ENCODE peak calls at places on chromosomes 7 and 10, in six cellular contexts. One of them, this sample, is unnamed. For H3K4me1 and H3K27me3, the result is how much of the 10 kb centered on the place peaks cover.

GRCh38 chr7:40506158-40506557 is 371.4 kb downstream of the SUGCT start:
- DNase-seq in psoas muscle: no peak
- DNase-seq in mammary epithelial cell: no peak
- DNase-seq in right lobe of liver: no peak
- DNase-seq in fibroblast of lung: peak
- DNase-seq in lower lobe of right lung: no peak
- DNase-seq in this sample: no peak

GRCh38 chr7:155551785-155552611 is 5.6 kb upstream of the CNPY1 start:
- DNase-seq in psoas muscle: no peak
- DNase-seq in mammary epithelial cell: no peak
- DNase-seq in right lobe of liver: no peak
- DNase-seq in fibroblast of lung: no peak
- DNase-seq in lower lobe of right lung: no peak
- DNase-seq in this sample: no peak

GRCh38 chr7:2869981-2870380 is 25.9 kb upstream of the GNA12 start:
- DNase-seq in psoas muscle: no peak
- DNase-seq in mammary epithelial cell: no peak
- DNase-seq in right lobe of liver: no peak
- DNase-seq in fibroblast of lung: no peak
- DNase-seq in lower lobe of right lung: no peak
- DNase-seq in this sample: no peak

GRCh38 chr10:18104223-18104872 is 35.9 kb upstream of the CACNB2 start:
- DNase-seq in psoas muscle: peak
- DNase-seq in mammary epithelial cell: peak
- DNase-seq in right lobe of liver: no peak
- DNase-seq in fibroblast of lung: peak
- DNase-seq in lower lobe of right lung: peak
- DNase-seq in this sample: peak

GRCh38 chr10:97778452-97779302 is 6.9 kb upstream of the SFRP5 start:
- DNase-seq in psoas muscle: no peak
- DNase-seq in mammary epithelial cell: no peak
- DNase-seq in right lobe of liver: no peak
- DNase-seq in fibroblast of lung: no peak
- DNase-seq in lower lobe of right lung: no peak
- DNase-seq in this sample: no peak

GRCh38 chr7:92731327-92732063 is 104.9 kb downstream of the CDK6 start:
- DNase-seq in psoas muscle: no peak
- DNase-seq in mammary epithelial cell: peak
- DNase-seq in right lobe of liver: no peak
- DNase-seq in fibroblast of lung: peak
- DNase-seq in lower lobe of right lung: no peak
- DNase-seq in this sample: no peak

GRCh38 chr10:30437039-30437781 is 3.2 kb downstream of the MAP3K8 start:
- DNase-seq in psoas muscle: no peak
- DNase-seq in mammary epithelial cell: no peak
- DNase-seq in right lobe of liver: no peak
- DNase-seq in fibroblast of lung: peak
- DNase-seq in lower lobe of right lung: no peak
- DNase-seq in this sample: no peak

GRCh38 chr10:77157248-77158019 is 480.2 kb downstream of the KCNMA1 start:
- DNase-seq in psoas muscle: no peak
- DNase-seq in mammary epithelial cell: no peak
- DNase-seq in right lobe of liver: no peak
- DNase-seq in fibroblast of lung: peak
- DNase-seq in lower lobe of right lung: no peak
- DNase-seq in this sample: no peak

GRCh38 chr7:151000886-151001495 is 10.2 kb downstream of the NOS3 start:
- DNase-seq in psoas muscle: no peak
- DNase-seq in mammary epithelial cell: no peak
- DNase-seq in right lobe of liver: no peak
- DNase-seq in fibroblast of lung: no peak
- DNase-seq in lower lobe of right lung: no peak
- DNase-seq in this sample: no peak

GRCh38 chr10:132516771-132517725 is 20.5 kb upstream of the INPP5A start:
- DNase-seq in psoas muscle: peak
- DNase-seq in mammary epithelial cell: peak
- DNase-seq in right lobe of liver: peak
- DNase-seq in fibroblast of lung: peak
- DNase-seq in lower lobe of right lung: peak
- DNase-seq in this sample: peak

GRCh38 chr10:98414932-98415709 is at the start of gene PYROXD2:
- DNase-seq in psoas muscle: peak
- DNase-seq in mammary epithelial cell: peak
- DNase-seq in right lobe of liver: peak
- DNase-seq in fibroblast of lung: peak
- DNase-seq in lower lobe of right lung: peak
- DNase-seq in this sample: peak

GRCh38 chr10:4353059-4353655 is 472.9 kb upstream of the AKR1E2 start:
- DNase-seq in psoas muscle: no peak
- DNase-seq in mammary epithelial cell: no peak
- DNase-seq in right lobe of liver: no peak
- DNase-seq in fibroblast of lung: peak
- DNase-seq in lower lobe of right lung: no peak
- DNase-seq in this sample: no peak

GRCh38 chr7:134845461-134845860 is 66.0 kb downstream of the CALD1 start:
- DNase-seq in psoas muscle: no peak
- DNase-seq in mammary epithelial cell: peak
- DNase-seq in right lobe of liver: no peak
- DNase-seq in fibroblast of lung: no peak
- DNase-seq in lower lobe of right lung: no peak
- DNase-seq in this sample: no peak

GRCh38 chr10:108465871-108466641 is 1301.5 kb upstream of the SORCS1 start:
- DNase-seq in psoas muscle: peak
- DNase-seq in mammary epithelial cell: peak
- DNase-seq in right lobe of liver: peak
- DNase-seq in fibroblast of lung: peak
- DNase-seq in lower lobe of right lung: peak
- DNase-seq in this sample: peak

GRCh38 chr7:29319719-29320521 is 125.3 kb downstream of the CHN2 start:
- DNase-seq in psoas muscle: no peak
- DNase-seq in mammary epithelial cell: no peak
- DNase-seq in right lobe of liver: no peak
- DNase-seq in fibroblast of lung: no peak
- DNase-seq in lower lobe of right lung: no peak
- DNase-seq in this sample: no peak

GRCh38 chr7:149725426-149725821 is 48.0 kb downstream of the ZNF467 start:
- DNase-seq in psoas muscle: no peak
- DNase-seq in mammary epithelial cell: no peak
- DNase-seq in right lobe of liver: no peak
- DNase-seq in fibroblast of lung: no peak
- DNase-seq in lower lobe of right lung: peak
- DNase-seq in this sample: peak

GRCh38 chr10:99393683-99394082 is 36.7 kb downstream of the GOT1 start:
- DNase-seq in psoas muscle: no peak
- DNase-seq in mammary epithelial cell: no peak
- DNase-seq in right lobe of liver: no peak
- DNase-seq in fibroblast of lung: no peak
- DNase-seq in lower lobe of right lung: no peak
- DNase-seq in this sample: no peak

GRCh38 chr10:4847580-4848020 is 21.6 kb downstream of the AKR1E2 start:
- DNase-seq in psoas muscle: no peak
- DNase-seq in mammary epithelial cell: peak
- DNase-seq in right lobe of liver: no peak
- DNase-seq in fibroblast of lung: peak
- DNase-seq in lower lobe of right lung: no peak
- DNase-seq in this sample: no peak

GRCh38 chr10:84423729-84424128 is 95.3 kb downstream of the CCSER2 start:
- DNase-seq in psoas muscle: no peak
- DNase-seq in mammary epithelial cell: no peak
- DNase-seq in right lobe of liver: no peak
- DNase-seq in fibroblast of lung: no peak
- DNase-seq in lower lobe of right lung: no peak
- DNase-seq in this sample: no peak

GRCh38 chr10:62093863-62094291 is 174.8 kb downstream of the RTKN2 start:
- DNase-seq in psoas muscle: no peak
- DNase-seq in mammary epithelial cell: peak
- DNase-seq in right lobe of liver: no peak
- DNase-seq in fibroblast of lung: peak
- DNase-seq in lower lobe of right lung: no peak
- DNase-seq in this sample: no peak

GRCh38 chr10:28793482-28793881 is 116.2 kb downstream of the BAMBI start:
- DNase-seq in psoas muscle: no peak
- DNase-seq in mammary epithelial cell: no peak
- DNase-seq in right lobe of liver: no peak
- DNase-seq in fibroblast of lung: no peak
- DNase-seq in lower lobe of right lung: no peak
- DNase-seq in this sample: no peak

GRCh38 chr10:3850999-3851937 is 66.3 kb upstream of the KLF6 start:
- DNase-seq in psoas muscle: no peak
- DNase-seq in mammary epithelial cell: peak
- DNase-seq in right lobe of liver: no peak
- DNase-seq in fibroblast of lung: peak
- DNase-seq in lower lobe of right lung: no peak
- DNase-seq in this sample: no peak

GRCh38 chr10:103661198-103661950 is 167.9 kb downstream of the NEURL1 start:
- DNase-seq in psoas muscle: peak
- DNase-seq in mammary epithelial cell: peak
- DNase-seq in right lobe of liver: peak
- DNase-seq in fibroblast of lung: peak
- DNase-seq in lower lobe of right lung: peak
- DNase-seq in this sample: peak

GRCh38 chr10:62413048-62413447 is 38.9 kb downstream of the ZNF365 start:
- DNase-seq in psoas muscle: no peak
- DNase-seq in mammary epithelial cell: no peak
- DNase-seq in right lobe of liver: no peak
- DNase-seq in fibroblast of lung: no peak
- DNase-seq in lower lobe of right lung: no peak
- DNase-seq in this sample: no peak

GRCh38 chr7:85829176-85829575 is 642.3 kb upstream of the SEMA3D start:
- DNase-seq in psoas muscle: no peak
- DNase-seq in mammary epithelial cell: no peak
- DNase-seq in right lobe of liver: no peak
- DNase-seq in fibroblast of lung: no peak
- DNase-seq in lower lobe of right lung: no peak
- DNase-seq in this sample: no peak

GRCh38 chr7:52634996-52635395 is 400.4 kb upstream of the POM121L12 start:
- DNase-seq in psoas muscle: no peak
- DNase-seq in mammary epithelial cell: no peak
- DNase-seq in right lobe of liver: no peak
- DNase-seq in fibroblast of lung: peak
- DNase-seq in lower lobe of right lung: no peak
- DNase-seq in this sample: no peak

GRCh38 chr7:29289156-29290021 is 94.8 kb downstream of the CHN2 start:
- DNase-seq in psoas muscle: peak
- DNase-seq in mammary epithelial cell: no peak
- DNase-seq in right lobe of liver: no peak
- DNase-seq in fibroblast of lung: peak
- DNase-seq in lower lobe of right lung: no peak
- DNase-seq in this sample: no peak

GRCh38 chr7:128791968-128792319 is at the start of gene CCDC136:
- DNase-seq in psoas muscle: no peak
- DNase-seq in mammary epithelial cell: no peak
- DNase-seq in right lobe of liver: no peak
- DNase-seq in fibroblast of lung: peak
- DNase-seq in lower lobe of right lung: no peak
- DNase-seq in this sample: no peak

GRCh38 chr7:47571355-47572100 is 10.4 kb downstream of the TNS3 start:
- DNase-seq in psoas muscle: peak
- DNase-seq in mammary epithelial cell: peak
- DNase-seq in right lobe of liver: peak
- DNase-seq in fibroblast of lung: peak
- DNase-seq in lower lobe of right lung: peak
- DNase-seq in this sample: peak

GRCh38 chr10:104033966-104034365 is 51.7 kb downstream of the COL17A1 start:
- DNase-seq in psoas muscle: no peak
- DNase-seq in mammary epithelial cell: no peak
- DNase-seq in right lobe of liver: no peak
- DNase-seq in fibroblast of lung: no peak
- DNase-seq in lower lobe of right lung: no peak
- DNase-seq in this sample: peak

GRCh38 chr10:69742928-69743602 is 58.6 kb upstream of the COL13A1 start:
- DNase-seq in psoas muscle: no peak
- DNase-seq in mammary epithelial cell: no peak
- DNase-seq in right lobe of liver: no peak
- DNase-seq in fibroblast of lung: peak
- DNase-seq in lower lobe of right lung: no peak
- DNase-seq in this sample: no peak

DNA sequence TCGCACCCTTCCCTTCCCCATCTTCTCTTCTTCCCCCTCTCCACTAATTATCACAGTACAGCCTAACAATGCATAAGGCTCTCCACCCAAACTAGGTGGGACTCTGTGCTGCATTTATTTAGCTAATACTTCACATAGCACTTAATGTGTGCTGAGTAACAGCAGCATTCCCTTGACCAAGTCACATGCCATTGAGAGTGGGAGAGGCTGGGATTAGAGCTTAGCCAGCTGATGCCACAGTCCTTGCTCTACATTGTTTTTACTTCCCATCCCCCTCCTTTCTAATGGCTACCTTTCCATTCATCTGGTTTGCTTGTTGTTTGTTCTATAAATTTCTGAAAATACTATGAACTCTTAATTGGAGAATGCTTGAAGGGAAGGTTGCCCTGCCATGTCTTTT is 426.9 kb downstream of the LRMDA start:
- DNase-seq in psoas muscle: no peak
- DNase-seq in mammary epithelial cell: no peak
- DNase-seq in right lobe of liver: no peak
- DNase-seq in fibroblast of lung: no peak
- DNase-seq in lower lobe of right lung: no peak
- DNase-seq in this sample: no peak
- H3K27ac ChIP-seq in psoas muscle: no peak
- H3K27ac ChIP-seq in mammary epithelial cell: no peak
- H3K27ac ChIP-seq in right lobe of liver: no peak
- H3K27ac ChIP-seq in fibroblast of lung: no peak
- H3K27ac ChIP-seq in lower lobe of right lung: no peak
- H3K27ac ChIP-seq in this sample: no peak

GRCh38 chr7:130932667-130933432 is 198.8 kb upstream of the KLF14 start:
- DNase-seq in psoas muscle: no peak
- DNase-seq in mammary epithelial cell: no peak
- DNase-seq in right lobe of liver: no peak
- DNase-seq in fibroblast of lung: no peak
- DNase-seq in lower lobe of right lung: no peak
- DNase-seq in this sample: no peak
- H3K4me1 ChIP-seq in psoas muscle: half or more
- H3K4me1 ChIP-seq in mammary epithelial cell: under half
- H3K4me1 ChIP-seq in right lobe of liver: under half
- H3K4me1 ChIP-seq in fibroblast of lung: under half
- H3K4me1 ChIP-seq in lower lobe of right lung: under half
- H3K4me1 ChIP-seq in this sample: under half

DNA sequence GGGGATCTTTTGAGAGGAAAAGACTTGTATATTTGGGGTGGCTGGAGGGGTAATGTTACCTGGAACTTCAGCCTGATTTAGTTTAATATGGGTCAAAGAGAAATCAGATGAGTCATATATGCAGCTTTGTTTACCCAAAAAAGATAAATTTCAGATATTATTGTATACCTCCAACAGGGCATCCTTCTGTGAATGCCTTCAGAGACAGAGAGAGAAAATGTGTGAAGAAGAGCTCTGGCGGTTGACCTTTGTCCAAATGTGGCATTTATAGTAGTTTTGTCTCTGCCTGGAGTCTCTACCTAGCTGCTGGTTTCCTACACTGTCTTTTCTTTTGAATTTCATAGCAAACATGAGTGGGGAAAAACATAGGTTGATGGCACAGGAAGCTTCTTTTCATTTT is 21.6 kb downstream of the LRMDA start:
- DNase-seq in psoas muscle: no peak
- DNase-seq in mammary epithelial cell: no peak
- DNase-seq in right lobe of liver: no peak
- DNase-seq in fibroblast of lung: no peak
- DNase-seq in lower lobe of right lung: no peak
- DNase-seq in this sample: no peak
- H3K27me3 ChIP-seq in psoas muscle: under half
- H3K27me3 ChIP-seq in mammary epithelial cell: under half
- H3K27me3 ChIP-seq in right lobe of liver: under half
- H3K27me3 ChIP-seq in fibroblast of lung: under half
- H3K27me3 ChIP-seq in lower lobe of right lung: under half
- H3K27me3 ChIP-seq in this sample: under half

GRCh38 chr7:21946228-21946709 is 570 bp upstream of the CDCA7L start:
- DNase-seq in psoas muscle: no peak
- DNase-seq in mammary epithelial cell: no peak
- DNase-seq in right lobe of liver: no peak
- DNase-seq in fibroblast of lung: no peak
- DNase-seq in lower lobe of right lung: no peak
- DNase-seq in this sample: no peak
- H3K27ac ChIP-seq in psoas muscle: peak
- H3K27ac ChIP-seq in mammary epithelial cell: peak
- H3K27ac ChIP-seq in right lobe of liver: peak
- H3K27ac ChIP-seq in fibroblast of lung: peak
- H3K27ac ChIP-seq in lower lobe of right lung: peak
- H3K27ac ChIP-seq in this sample: peak

This sample was measured in upper lobe of right lung.